ENCODE peak calls at places on chromosomes 2 and 18, in eight cellular contexts. L is HepG2; O is thoracic aorta; U is mesendoderm; M is CD4-positive, CD25-positive, alpha-beta regulatory T cell; Y is small intestine; S is ovary; J is SJSA1. Z is an unnamed sample.

GRCh38 chr2:86143307-86143706 is 37.3 kb downstream of the PTCD3 start:
- DNase-seq in L (no peak), Y (no peak), O (no peak), U (no peak), J (no peak), S (no peak), M (no peak), Z (no peak)

GRCh38 chr2:42031281-42031680 is 16.5 kb upstream of the PKDCC start:
- DNase-seq in J (no peak), L (no peak), M (no peak), S (no peak), O (no peak), Y (no peak), U (no peak), Z (no peak)

GRCh38 chr2:946073-947005 is 4.3 kb upstream of the SNTG2 start:
- DNase-seq in S (no peak), Y (no peak), U (no peak), O (no peak), L (no peak), M (no peak), J (no peak), Z (no peak)

GRCh38 chr2:189086710-189087109 is 92.9 kb downstream of the COL5A2 start:
- DNase-seq in M (no peak), S (no peak), Y (no peak), O (no peak), L (no peak), J (peak; percentile 77), U (peak; percentile 10), Z (no peak)

GRCh38 chr2:113240150-113240914 is 38.4 kb downstream of the PAX8 start:
- DNase-seq in U (no peak), O (peak; percentile 62), J (peak; percentile 67), Y (peak; percentile 51), S (peak; percentile 66), L (no peak), M (no peak), Z (peak; percentile 59)

GRCh38 chr2:172640389-172640788 is 84.5 kb downstream of the PDK1 start:
- DNase-seq in J (no peak), O (no peak), M (no peak), L (no peak), S (no peak), Y (no peak), U (no peak), Z (no peak)

GRCh38 chr2:125371867-125372266 is 1284.1 kb upstream of the GYPC start:
- DNase-seq in L (no peak), U (no peak), O (no peak), Y (no peak), J (no peak), S (no peak), M (no peak), Z (no peak)

GRCh38 chr2:18404708-18405107 is 155.7 kb downstream of the RDH14 start:
- DNase-seq in Y (no peak), U (peak; percentile 61), L (peak; percentile 32), J (no peak), M (no peak), O (no peak), S (no peak), Z (peak; percentile 35)

GRCh38 chr2:121532347-121532766 is 1.7 kb downstream of the RNU4ATAC start:
- DNase-seq in U (peak; percentile 81), J (no peak), O (no peak), M (no peak), L (peak; percentile 25), Y (no peak), S (no peak), Z (peak; percentile 33)

GRCh38 chr2:225004531-225004930 is 37.7 kb downstream of the DOCK10 start:
- DNase-seq in J (no peak), Y (no peak), S (no peak), O (no peak), U (no peak), M (no peak), L (no peak), Z (peak; percentile 17)

GRCh38 chr2:215831296-215831913 is 181.9 kb downstream of the MREG start:
- DNase-seq in M (no peak), L (peak; percentile 71), Y (no peak), U (peak; percentile 20), S (peak; percentile 37), J (no peak), O (no peak), Z (no peak)

GRCh38 chr2:38142627-38143026 is 66.7 kb upstream of the CYP1B1 start:
- DNase-seq in Y (no peak), S (no peak), L (no peak), U (no peak), M (no peak), J (no peak), O (no peak), Z (no peak)

GRCh38 chr2:102187191-102188150 is 648 bp downstream of the IL1RL2 start:
- DNase-seq in J (no peak), O (peak; percentile 15), S (peak; percentile 46), U (peak; percentile 54), L (no peak), M (peak; percentile 20), Y (no peak), Z (no peak)

GRCh38 chr2:168180483-168180882 is 66.9 kb downstream of the STK39 start:
- DNase-seq in S (no peak), J (no peak), Y (no peak), O (no peak), L (peak; percentile 85), U (peak; percentile 60), M (no peak), Z (no peak)

GRCh38 chr2:168182850-168183249 is 64.5 kb downstream of the STK39 start:
- DNase-seq in O (no peak), M (no peak), S (no peak), Y (no peak), J (no peak), L (no peak), U (no peak), Z (no peak)

GRCh38 chr2:168181825-168182224 is 65.6 kb downstream of the STK39 start:
- DNase-seq in U (no peak), M (no peak), J (no peak), Y (peak; percentile 83), S (no peak), L (no peak), O (no peak), Z (no peak)

GRCh38 chr2:168179592-168179991 is 67.8 kb downstream of the STK39 start:
- DNase-seq in J (no peak), U (no peak), L (no peak), Y (no peak), O (no peak), S (no peak), M (no peak), Z (no peak)

GRCh38 chr2:168180914-168181313 is 66.5 kb downstream of the STK39 start:
- DNase-seq in O (no peak), J (no peak), U (no peak), S (no peak), M (no peak), Y (no peak), L (peak; percentile 94), Z (no peak)
- H3K4me1 ChIP-seq in O (peaks cover 13% of the 10 kb centered on the region), J (peaks cover 13% of the 10 kb centered on the region), U (peaks cover 2% of the 10 kb centered on the region), S (peaks cover 5% of the 10 kb centered on the region), M (peaks cover 3% of the 10 kb centered on the region), Y (peaks cover 4% of the 10 kb centered on the region), L (peaks cover 89% of the 10 kb centered on the region), Z (no peaks in the 10 kb centered on the region)

GRCh38 chr18:54255141-54255540 is 14.2 kb upstream of the POLI start:
- DNase-seq in Y (no peak), J (no peak), L (no peak), S (no peak), M (no peak), O (no peak), U (no peak), Z (no peak)

GRCh38 chr18:54257015-54257414 is 12.3 kb upstream of the POLI start:
- DNase-seq in U (no peak), L (no peak), M (no peak), Y (no peak), J (no peak), O (no peak), S (no peak), Z (no peak)

GRCh38 chr18:54251606-54252400 is 17.5 kb upstream of the POLI start:
- DNase-seq in O (no peak), Y (no peak), J (no peak), M (no peak), S (no peak), L (no peak), U (no peak), Z (no peak)

GRCh38 chr18:54250846-54251251 is 18.5 kb upstream of the POLI start:
- DNase-seq in L (no peak), J (no peak), U (no peak), O (no peak), M (no peak), Y (no peak), S (no peak), Z (no peak)

DNA sequence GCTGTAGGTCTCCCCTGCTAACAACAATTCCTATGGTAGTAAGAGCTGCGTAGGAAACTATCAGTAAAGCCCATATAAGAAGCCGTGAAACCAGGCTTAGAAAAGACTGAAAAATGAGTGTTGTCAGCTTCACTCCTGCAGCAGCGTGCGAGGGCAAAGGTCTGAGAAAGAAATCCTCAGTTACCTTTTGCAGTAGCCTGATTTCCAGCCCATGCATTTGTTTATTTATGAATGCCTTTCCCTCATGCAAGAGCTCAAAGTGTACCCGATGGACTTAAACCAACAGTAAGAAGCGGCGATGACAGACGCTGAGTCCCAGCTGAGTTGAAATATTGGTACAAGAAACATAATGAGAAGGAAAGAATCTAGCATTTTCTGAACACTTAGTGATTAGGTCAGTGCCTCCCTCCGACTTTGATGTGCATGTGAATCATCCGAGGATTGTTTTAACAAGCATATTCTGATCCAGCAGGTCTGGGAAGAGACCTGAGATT is 15.0 kb upstream of the POLI start:
- DNase-seq in L (peak; percentile 98), S (no peak), M (no peak), Y (peak; percentile 76), U (no peak), J (peak; percentile 7), O (no peak), Z (peak; percentile 11)
- H3K4me1 ChIP-seq in L (peaks cover 76% of the 10 kb centered on the region), S (peaks cover 1% of the 10 kb centered on the region), M (peaks cover 14% of the 10 kb centered on the region), Y (no peaks in the 10 kb centered on the region), U (no peaks in the 10 kb centered on the region), J (no peaks in the 10 kb centered on the region), O (peaks cover 21% of the 10 kb centered on the region), Z (no peaks in the 10 kb centered on the region)

GRCh38 chr2:11326692-11327211 is 17.7 kb downstream of the ROCK2 start:
- DNase-seq in O (no peak), S (no peak), L (no peak), Y (no peak), M (no peak), J (no peak), U (peak; percentile 22), Z (no peak)
- H3K4me1 ChIP-seq in O (peaks cover 29% of the 10 kb centered on the region), S (peaks cover 4% of the 10 kb centered on the region), L (peaks cover 67% of the 10 kb centered on the region), Y (no peaks in the 10 kb centered on the region), M (no peaks in the 10 kb centered on the region), J (peaks cover 12% of the 10 kb centered on the region), U (peaks cover 14% of the 10 kb centered on the region), Z (peaks cover 5% of the 10 kb centered on the region)

GRCh38 chr2:237293966-237294365 is 120.0 kb downstream of the COL6A3 start:
- DNase-seq in L (no peak), S (no peak), M (no peak), U (no peak), O (no peak), Y (no peak), J (no peak), Z (no peak)
- H3K4me1 ChIP-seq in L (peaks cover 17% of the 10 kb centered on the region), S (peaks cover 15% of the 10 kb centered on the region), M (peaks cover 4% of the 10 kb centered on the region), U (no peaks in the 10 kb centered on the region), O (peaks cover 21% of the 10 kb centered on the region), Y (no peaks in the 10 kb centered on the region), J (peaks cover 64% of the 10 kb centered on the region), Z (peaks cover 14% of the 10 kb centered on the region)

GRCh38 chr2:240477916-240478315 is 42.5 kb downstream of the GPC1 start:
- DNase-seq in L (no peak), U (no peak), Y (no peak), S (no peak), M (no peak), J (no peak), O (no peak), Z (no peak)
- H3K4me1 ChIP-seq in L (no peaks in the 10 kb centered on the region), U (no peaks in the 10 kb centered on the region), Y (no peaks in the 10 kb centered on the region), S (no peaks in the 10 kb centered on the region), M (no peaks in the 10 kb centered on the region), J (no peaks in the 10 kb centered on the region), O (no peaks in the 10 kb centered on the region), Z (no peaks in the 10 kb centered on the region)